ENCODE peak calls at places on chromosomes 6 and 20, in eight cellular contexts. S is A172, J is GDM1, R is tibial artery, B is midbrain, H is GM10248, I is upper lobe of right lung, W is kidney tubule cell. P is an unnamed sample.

GRCh38 chr6:87407531-87407895 is 259 bp upstream of the CFAP206 start:
- DNase-seq in S (peak), J (no peak), R (no peak), B (peak), H (peak), I (no peak), W (peak), P (no peak)

GRCh38 chr6:6004147-6004995 is 2.4 kb downstream of the NRN1 start:
- DNase-seq in S (no peak), J (no peak), R (no peak), B (no peak), H (no peak), I (no peak), W (no peak), P (no peak)

GRCh38 chr6:168293641-168294530 is 25.7 kb downstream of the DACT2 start:
- DNase-seq in S (no peak), J (no peak), R (peak), B (no peak), H (no peak), I (no peak), W (no peak), P (no peak)

GRCh38 chr6:3625980-3626533 is 125.5 kb downstream of the PXDC1 start:
- DNase-seq in S (no peak), J (no peak), R (no peak), B (no peak), H (no peak), I (no peak), W (no peak), P (no peak)

GRCh38 chr6:78995946-78996345 is 82.1 kb downstream of the PHIP start:
- DNase-seq in S (peak), J (no peak), R (no peak), B (no peak), H (no peak), I (no peak), W (peak), P (no peak)

GRCh38 chr20:41476013-41476441 is 109.4 kb upstream of the EMILIN3 start:
- DNase-seq in S (peak), J (no peak), R (no peak), B (no peak), H (no peak), I (no peak), W (peak), P (no peak)

GRCh38 chr6:35148167-35148741 is 7.1 kb upstream of the TCP11 start:
- DNase-seq in S (peak), J (no peak), R (no peak), B (no peak), H (peak), I (no peak), W (peak), P (no peak)

GRCh38 chr6:11231108-11231463 is 1.4 kb downstream of the NEDD9 start:
- DNase-seq in S (no peak), J (no peak), R (no peak), B (no peak), H (no peak), I (no peak), W (no peak), P (no peak)

GRCh38 chr6:31180500-31180899 is 10.0 kb upstream of the POU5F1 start:
- DNase-seq in S (peak), J (peak), R (peak), B (peak), H (peak), I (peak), W (no peak), P (peak)

GRCh38 chr20:53064935-53065334 is 92.8 kb downstream of the TSHZ2 start:
- DNase-seq in S (no peak), J (no peak), R (no peak), B (no peak), H (no peak), I (no peak), W (no peak), P (no peak)